ENCODE peak calls at places on chromosomes 7 and 10, in seven cellular contexts. One of them, this sample, is unnamed.

GRCh38 chr7:38374507-38374906 is 101.1 kb upstream of the TARP start:
- DNase-seq in aorta: no peak
- DNase-seq in cardiac muscle cell: peak; percentile 64
- DNase-seq in Peyer's patch: peak; percentile 74
- DNase-seq in ovary: peak; percentile 32
- DNase-seq in hepatocyte: peak; percentile 64
- DNase-seq in A673: peak; percentile 57
- DNase-seq in this sample: no peak

GRCh38 chr7:142887282-142888015 is 1.9 kb upstream of the TRPV6 start:
- DNase-seq in aorta: peak; percentile 28
- DNase-seq in cardiac muscle cell: no peak
- DNase-seq in Peyer's patch: peak; percentile 26
- DNase-seq in ovary: no peak
- DNase-seq in hepatocyte: no peak
- DNase-seq in A673: no peak
- DNase-seq in this sample: no peak

GRCh38 chr10:8591619-8592018 is 537.1 kb downstream of the GATA3 start:
- DNase-seq in aorta: no peak
- DNase-seq in cardiac muscle cell: no peak
- DNase-seq in Peyer's patch: no peak
- DNase-seq in ovary: no peak
- DNase-seq in hepatocyte: no peak
- DNase-seq in A673: no peak
- DNase-seq in this sample: no peak

GRCh38 chr7:22627136-22627535 is 99.9 kb upstream of the IL6 start:
- DNase-seq in aorta: no peak
- DNase-seq in cardiac muscle cell: peak; percentile 91
- DNase-seq in Peyer's patch: no peak
- DNase-seq in ovary: no peak
- DNase-seq in hepatocyte: no peak
- DNase-seq in A673: no peak
- DNase-seq in this sample: no peak

GRCh38 chr10:129956285-129956649 is 7.8 kb downstream of the EBF3 start:
- DNase-seq in aorta: no peak
- DNase-seq in cardiac muscle cell: no peak
- DNase-seq in Peyer's patch: no peak
- DNase-seq in ovary: no peak
- DNase-seq in hepatocyte: no peak
- DNase-seq in A673: no peak
- DNase-seq in this sample: no peak

GRCh38 chr7:19397917-19398316 is 252.7 kb upstream of the FERD3L start:
- DNase-seq in aorta: no peak
- DNase-seq in cardiac muscle cell: peak; percentile 23
- DNase-seq in Peyer's patch: no peak
- DNase-seq in ovary: no peak
- DNase-seq in hepatocyte: no peak
- DNase-seq in A673: no peak
- DNase-seq in this sample: no peak

GRCh38 chr7:157676456-157677255 is 339.9 kb downstream of the DNAJB6 start:
- DNase-seq in aorta: no peak
- DNase-seq in cardiac muscle cell: no peak
- DNase-seq in Peyer's patch: peak; percentile 32
- DNase-seq in ovary: no peak
- DNase-seq in hepatocyte: no peak
- DNase-seq in A673: no peak
- DNase-seq in this sample: no peak

GRCh38 chr7:2306688-2307087 is 7.6 kb downstream of the SNX8 start:
- DNase-seq in aorta: no peak
- DNase-seq in cardiac muscle cell: no peak
- DNase-seq in Peyer's patch: no peak
- DNase-seq in ovary: no peak
- DNase-seq in hepatocyte: no peak
- DNase-seq in A673: no peak
- DNase-seq in this sample: no peak

GRCh38 chr7:36312064-36312914 is 77.4 kb upstream of the ANLN start:
- DNase-seq in aorta: no peak
- DNase-seq in cardiac muscle cell: no peak
- DNase-seq in Peyer's patch: peak; percentile 80
- DNase-seq in ovary: no peak
- DNase-seq in hepatocyte: peak; percentile 69
- DNase-seq in A673: no peak
- DNase-seq in this sample: peak; percentile 58

GRCh38 chr7:30163231-30163894 is 28.6 kb downstream of the MTURN start:
- DNase-seq in aorta: no peak
- DNase-seq in cardiac muscle cell: no peak
- DNase-seq in Peyer's patch: no peak
- DNase-seq in ovary: no peak
- DNase-seq in hepatocyte: no peak
- DNase-seq in A673: no peak
- DNase-seq in this sample: no peak

GRCh38 chr10:43224321-43224720 is 42.5 kb downstream of the RASGEF1A start:
- DNase-seq in aorta: no peak
- DNase-seq in cardiac muscle cell: no peak
- DNase-seq in Peyer's patch: no peak
- DNase-seq in ovary: no peak
- DNase-seq in hepatocyte: no peak
- DNase-seq in A673: no peak
- DNase-seq in this sample: no peak

GRCh38 chr10:133461027-133461426 is 7.3 kb downstream of the SCART1 start:
- DNase-seq in aorta: no peak
- DNase-seq in cardiac muscle cell: no peak
- DNase-seq in Peyer's patch: no peak
- DNase-seq in ovary: no peak
- DNase-seq in hepatocyte: no peak
- DNase-seq in A673: no peak
- DNase-seq in this sample: no peak

GRCh38 chr7:30970594-30971094 is 6.9 kb downstream of the GHRHR start:
- DNase-seq in aorta: no peak
- DNase-seq in cardiac muscle cell: peak; percentile 13
- DNase-seq in Peyer's patch: no peak
- DNase-seq in ovary: no peak
- DNase-seq in hepatocyte: peak; percentile 49
- DNase-seq in A673: peak; percentile 23
- DNase-seq in this sample: peak; percentile 23

GRCh38 chr10:49526624-49527023 is 12.3 kb downstream of the ERCC6 start:
- DNase-seq in aorta: no peak
- DNase-seq in cardiac muscle cell: peak; percentile 74
- DNase-seq in Peyer's patch: no peak
- DNase-seq in ovary: no peak
- DNase-seq in hepatocyte: no peak
- DNase-seq in A673: no peak
- DNase-seq in this sample: no peak

GRCh38 chr7:69245646-69246045 is 352.6 kb upstream of the AUTS2 start:
- DNase-seq in aorta: no peak
- DNase-seq in cardiac muscle cell: peak; percentile 68
- DNase-seq in Peyer's patch: no peak
- DNase-seq in ovary: no peak
- DNase-seq in hepatocyte: no peak
- DNase-seq in A673: no peak
- DNase-seq in this sample: no peak

GRCh38 chr10:132593900-132594876 is 56.6 kb downstream of the INPP5A start:
- DNase-seq in aorta: no peak
- DNase-seq in cardiac muscle cell: no peak
- DNase-seq in Peyer's patch: peak; percentile 85
- DNase-seq in ovary: no peak
- DNase-seq in hepatocyte: no peak
- DNase-seq in A673: no peak
- DNase-seq in this sample: no peak

GRCh38 chr10:103566536-103566935 is 73.0 kb downstream of the NEURL1 start:
- DNase-seq in aorta: no peak
- DNase-seq in cardiac muscle cell: no peak
- DNase-seq in Peyer's patch: no peak
- DNase-seq in ovary: no peak
- DNase-seq in hepatocyte: no peak
- DNase-seq in A673: no peak
- DNase-seq in this sample: no peak

GRCh38 chr10:132371641-132372081 is 25.3 kb upstream of the PWWP2B start:
- DNase-seq in aorta: no peak
- DNase-seq in cardiac muscle cell: no peak
- DNase-seq in Peyer's patch: peak; percentile 48
- DNase-seq in ovary: no peak
- DNase-seq in hepatocyte: no peak
- DNase-seq in A673: no peak
- DNase-seq in this sample: no peak

GRCh38 chr7:47681241-47681810 is 99.4 kb upstream of the TNS3 start:
- DNase-seq in aorta: no peak
- DNase-seq in cardiac muscle cell: no peak
- DNase-seq in Peyer's patch: no peak
- DNase-seq in ovary: no peak
- DNase-seq in hepatocyte: no peak
- DNase-seq in A673: no peak
- DNase-seq in this sample: no peak

GRCh38 chr10:24255907-24256306 is 47.0 kb downstream of the KIAA1217 start:
- DNase-seq in aorta: no peak
- DNase-seq in cardiac muscle cell: no peak
- DNase-seq in Peyer's patch: no peak
- DNase-seq in ovary: peak; percentile 24
- DNase-seq in hepatocyte: peak; percentile 11
- DNase-seq in A673: peak; percentile 34
- DNase-seq in this sample: no peak

GRCh38 chr7:17530741-17531417 is 232.4 kb downstream of the AHR start:
- DNase-seq in aorta: no peak
- DNase-seq in cardiac muscle cell: peak; percentile 93
- DNase-seq in Peyer's patch: no peak
- DNase-seq in ovary: no peak
- DNase-seq in hepatocyte: no peak
- DNase-seq in A673: peak; percentile 54
- DNase-seq in this sample: no peak

GRCh38 chr10:33258951-33259350 is 75.5 kb downstream of the NRP1 start:
- DNase-seq in aorta: no peak
- DNase-seq in cardiac muscle cell: peak; percentile 67
- DNase-seq in Peyer's patch: no peak
- DNase-seq in ovary: no peak
- DNase-seq in hepatocyte: peak; percentile 33
- DNase-seq in A673: no peak
- DNase-seq in this sample: no peak

GRCh38 chr10:42962120-42962901 is 114.6 kb upstream of the RET start:
- DNase-seq in aorta: peak; percentile 70
- DNase-seq in cardiac muscle cell: no peak
- DNase-seq in Peyer's patch: peak; percentile 31
- DNase-seq in ovary: no peak
- DNase-seq in hepatocyte: no peak
- DNase-seq in A673: no peak
- DNase-seq in this sample: no peak

GRCh38 chr7:36526720-36527548 is 137.3 kb downstream of the ANLN start:
- DNase-seq in aorta: no peak
- DNase-seq in cardiac muscle cell: peak; percentile 52
- DNase-seq in Peyer's patch: no peak
- DNase-seq in ovary: no peak
- DNase-seq in hepatocyte: peak; percentile 42
- DNase-seq in A673: peak; percentile 42
- DNase-seq in this sample: no peak

GRCh38 chr7:143408247-143408685 is 390 bp downstream of the EPHA1 start:
- DNase-seq in aorta: peak; percentile 67
- DNase-seq in cardiac muscle cell: no peak
- DNase-seq in Peyer's patch: no peak
- DNase-seq in ovary: no peak
- DNase-seq in hepatocyte: no peak
- DNase-seq in A673: no peak
- DNase-seq in this sample: no peak

GRCh38 chr10:15352818-15353217 is 18.3 kb downstream of the FAM171A1 start:
- DNase-seq in aorta: no peak
- DNase-seq in cardiac muscle cell: no peak
- DNase-seq in Peyer's patch: no peak
- DNase-seq in ovary: no peak
- DNase-seq in hepatocyte: no peak
- DNase-seq in A673: no peak
- DNase-seq in this sample: no peak

GRCh38 chr7:117872565-117873055 is 631 bp downstream of the CTTNBP2 start:
- DNase-seq in aorta: peak; percentile 74
- DNase-seq in cardiac muscle cell: no peak
- DNase-seq in Peyer's patch: no peak
- DNase-seq in ovary: peak; percentile 28
- DNase-seq in hepatocyte: peak; percentile 54
- DNase-seq in A673: peak; percentile 48
- DNase-seq in this sample: no peak

GRCh38 chr10:131818510-131819234 is 82.1 kb upstream of the PPP2R2D start:
- DNase-seq in aorta: peak; percentile 51
- DNase-seq in cardiac muscle cell: no peak
- DNase-seq in Peyer's patch: no peak
- DNase-seq in ovary: no peak
- DNase-seq in hepatocyte: no peak
- DNase-seq in A673: no peak
- DNase-seq in this sample: no peak

GRCh38 chr7:68671046-68671445 is 927.2 kb upstream of the AUTS2 start:
- DNase-seq in aorta: no peak
- DNase-seq in cardiac muscle cell: peak; percentile 6
- DNase-seq in Peyer's patch: no peak
- DNase-seq in ovary: no peak
- DNase-seq in hepatocyte: no peak
- DNase-seq in A673: no peak
- DNase-seq in this sample: no peak

GRCh38 chr7:50564171-50564570 is 1.0 kb downstream of the DDC start:
- DNase-seq in aorta: no peak
- DNase-seq in cardiac muscle cell: no peak
- DNase-seq in Peyer's patch: no peak
- DNase-seq in ovary: no peak
- DNase-seq in hepatocyte: no peak
- DNase-seq in A673: no peak
- DNase-seq in this sample: no peak
- H3K27ac ChIP-seq in aorta: no peak overlapping the region
- H3K27ac ChIP-seq in cardiac muscle cell: no peak overlapping the region
- H3K27ac ChIP-seq in Peyer's patch: peak overlapping the region; percentile 68
- H3K27ac ChIP-seq in ovary: no peak overlapping the region
- H3K27ac ChIP-seq in hepatocyte: peak overlapping the region; percentile 82
- H3K27ac ChIP-seq in A673: no peak overlapping the region
- H3K27ac ChIP-seq in this sample: no peak overlapping the region

DNA sequence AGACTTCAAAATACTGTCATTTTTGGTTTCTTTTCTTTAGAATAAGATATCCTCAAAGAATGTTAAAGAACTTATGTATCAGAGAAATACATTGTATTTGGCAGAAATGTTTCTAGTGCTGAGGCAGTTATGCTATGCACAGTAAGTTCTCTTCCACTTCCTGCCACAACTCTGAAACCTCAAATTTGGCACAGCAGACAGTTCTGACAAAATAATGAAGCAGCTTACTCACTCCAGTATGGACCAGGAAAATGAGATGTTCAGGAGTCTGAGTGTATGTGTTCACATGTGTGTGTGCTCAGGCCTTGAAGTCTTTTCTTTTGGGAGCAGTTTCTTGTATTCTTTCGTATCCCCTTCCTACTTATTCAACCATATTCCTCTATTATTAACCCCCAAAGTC is 197.0 kb upstream of the AGK start:
- DNase-seq in aorta: no peak
- DNase-seq in cardiac muscle cell: peak; percentile 76
- DNase-seq in Peyer's patch: no peak
- DNase-seq in ovary: no peak
- DNase-seq in hepatocyte: no peak
- DNase-seq in A673: no peak
- DNase-seq in this sample: no peak
- H3K4me1 ChIP-seq in aorta: no peaks in the 10 kb centered on the region
- H3K4me1 ChIP-seq in cardiac muscle cell: no peaks in the 10 kb centered on the region
- H3K4me1 ChIP-seq in Peyer's patch: no peaks in the 10 kb centered on the region
- H3K4me1 ChIP-seq in ovary: no peaks in the 10 kb centered on the region
- H3K4me1 ChIP-seq in hepatocyte: no peaks in the 10 kb centered on the region
- H3K4me1 ChIP-seq in A673: no peaks in the 10 kb centered on the region
- H3K4me1 ChIP-seq in this sample: no peaks in the 10 kb centered on the region

GRCh38 chr10:22620929-22621328 is 93.4 kb downstream of the PIP4K2A start:
- DNase-seq in aorta: no peak
- DNase-seq in cardiac muscle cell: peak; percentile 22
- DNase-seq in Peyer's patch: no peak
- DNase-seq in ovary: no peak
- DNase-seq in hepatocyte: no peak
- DNase-seq in A673: no peak
- DNase-seq in this sample: no peak
- H3K27ac ChIP-seq in aorta: peak overlapping the region; percentile 3
- H3K27ac ChIP-seq in cardiac muscle cell: peak overlapping the region; percentile 18
- H3K27ac ChIP-seq in Peyer's patch: no peak overlapping the region
- H3K27ac ChIP-seq in ovary: no peak overlapping the region
- H3K27ac ChIP-seq in hepatocyte: no peak overlapping the region
- H3K27ac ChIP-seq in A673: no peak overlapping the region
- H3K27ac ChIP-seq in this sample: peak overlapping the region; percentile 51

GRCh38 chr7:94301024-94301588 is 93.6 kb upstream of the COL1A2 start:
- DNase-seq in aorta: peak; percentile 93
- DNase-seq in cardiac muscle cell: peak; percentile 97
- DNase-seq in Peyer's patch: peak; percentile 73
- DNase-seq in ovary: peak; percentile 89
- DNase-seq in hepatocyte: peak; percentile 91
- DNase-seq in A673: peak; percentile 67
- DNase-seq in this sample: peak; percentile 32
- H3K4me1 ChIP-seq in aorta: peaks cover 10% of the 10 kb centered on the region
- H3K4me1 ChIP-seq in cardiac muscle cell: peaks cover 22% of the 10 kb centered on the region
- H3K4me1 ChIP-seq in Peyer's patch: no peaks in the 10 kb centered on the region
- H3K4me1 ChIP-seq in ovary: peaks cover 29% of the 10 kb centered on the region
- H3K4me1 ChIP-seq in hepatocyte: peaks cover 50% of the 10 kb centered on the region
- H3K4me1 ChIP-seq in A673: peaks cover 32% of the 10 kb centered on the region
- H3K4me1 ChIP-seq in this sample: peaks cover 4% of the 10 kb centered on the region

This sample was measured in lung.